ENCODE peak calls at places on chromosomes 16 and 17, in five cellular contexts. W is effector memory CD4-positive, alpha-beta T cell; T is stimulated activated CD4-positive, alpha-beta T cell treated with anti-CD3 and anti-CD28 coated beads, Interleukin-1b, Interleukin-23, amount 100 ng/mL, for 1 hour; Z is amniotic stem cell; I is AG04450. N is an unnamed sample.

GRCh38 chr16:66399930-66400329 is 27.2 kb upstream of the BEAN1 start:
- DNase-seq in W (no peak), T (no peak), Z (no peak), I (no peak), N (no peak)

GRCh38 chr17:34581446-34582184 is 2.2 kb downstream of the TMEM132E start:
- DNase-seq in W (no peak), T (no peak), Z (no peak), I (no peak), N (peak)

GRCh38 chr16:30185141-30185682 is 1.8 kb downstream of the CORO1A start:
- DNase-seq in W (no peak), T (no peak), Z (no peak), I (no peak), N (no peak)

GRCh38 chr16:11977206-11978041 is 890 bp downstream of the SNX29 start:
- DNase-seq in W (no peak), T (no peak), Z (peak), I (peak), N (no peak)

GRCh38 chr17:33438578-33438977 is 145.5 kb upstream of the ASIC2 start:
- DNase-seq in W (no peak), T (no peak), Z (no peak), I (no peak), N (no peak)

GRCh38 chr17:59365383-59365981 is 34.0 kb downstream of the YPEL2 start:
- DNase-seq in W (no peak), T (no peak), Z (no peak), I (no peak), N (peak)

GRCh38 chr16:22370038-22370541 is 4.3 kb downstream of the CDR2 start:
- DNase-seq in W (no peak), T (no peak), Z (no peak), I (peak), N (no peak)

GRCh38 chr16:15949210-15950166 is at the start of gene ABCC1:
- DNase-seq in W (peak), T (no peak), Z (no peak), I (no peak), N (no peak)

GRCh38 chr16:1707193-1707790 is 1.3 kb downstream of the MAPK8IP3 start:
- DNase-seq in W (no peak), T (no peak), Z (no peak), I (no peak), N (no peak)

GRCh38 chr16:66224186-66224585 is 142.3 kb upstream of the CDH5 start:
- DNase-seq in W (no peak), T (no peak), Z (no peak), I (no peak), N (no peak)

GRCh38 chr17:45877467-45877866 is 16.9 kb upstream of the MAPT start:
- DNase-seq in W (no peak), T (no peak), Z (no peak), I (no peak), N (no peak)

GRCh38 chr16:4372578-4373355 is 1.1 kb downstream of the VASN start:
- DNase-seq in W (no peak), T (no peak), Z (no peak), I (no peak), N (no peak)

GRCh38 chr16:56675685-56676210 is 6.1 kb downstream of the MT1H start:
- DNase-seq in W (no peak), T (no peak), Z (no peak), I (no peak), N (no peak)

GRCh38 chr17:74532115-74532514 is 840 bp upstream of the CD300LB start:
- DNase-seq in W (no peak), T (no peak), Z (no peak), I (no peak), N (no peak)

GRCh38 chr16:12462690-12463646 is 340.7 kb downstream of the CPPED1 start:
- DNase-seq in W (no peak), T (no peak), Z (no peak), I (peak), N (no peak)

GRCh38 chr16:19113577-19114358 is at the start of gene ITPRIPL2:
- DNase-seq in W (no peak), T (no peak), Z (peak), I (no peak), N (peak)

GRCh38 chr16:84271866-84272265 is 22.8 kb upstream of the WFDC1 start:
- DNase-seq in W (no peak), T (no peak), Z (no peak), I (no peak), N (no peak)

GRCh38 chr16:53058441-53058840 is 3.6 kb downstream of the CHD9 start:
- DNase-seq in W (no peak), T (no peak), Z (no peak), I (no peak), N (no peak)

GRCh38 chr17:57697891-57698708 is 47.0 kb downstream of the CCDC182 start:
- DNase-seq in W (no peak), T (no peak), Z (no peak), I (no peak), N (no peak)

GRCh38 chr17:80848449-80849102 is 143.1 kb upstream of the CHMP6 start:
- DNase-seq in W (no peak), T (no peak), Z (no peak), I (no peak), N (no peak)

GRCh38 chr16:27526169-27526568 is 23.5 kb downstream of the GTF3C1 start:
- DNase-seq in W (no peak), T (no peak), Z (no peak), I (no peak), N (no peak)

GRCh38 chr16:21172650-21173049 is 14.2 kb downstream of the LDAF1 start:
- DNase-seq in W (no peak), T (no peak), Z (no peak), I (no peak), N (no peak)

GRCh38 chr17:30318190-30318589 is 15.7 kb downstream of the TMIGD1 start:
- DNase-seq in W (no peak), T (no peak), Z (no peak), I (no peak), N (no peak)

GRCh38 chr17:47262586-47262985 is 9.0 kb downstream of the ITGB3 start:
- DNase-seq in W (no peak), T (no peak), Z (no peak), I (no peak), N (no peak)

GRCh38 chr16:22813946-22814325 is at the start of gene HS3ST2:
- DNase-seq in W (no peak), T (no peak), Z (no peak), I (no peak), N (peak)

GRCh38 chr16:75188832-75189477 is 18.0 kb downstream of the CTRB2 start:
- DNase-seq in W (no peak), T (no peak), Z (no peak), I (no peak), N (no peak)

GRCh38 chr16:19884611-19885455 is at the start of gene GPRC5B:
- DNase-seq in W (peak), T (no peak), Z (no peak), I (no peak), N (peak)

GRCh38 chr17:55086635-55087058 is 118.1 kb downstream of the STXBP4 start:
- DNase-seq in W (no peak), T (no peak), Z (peak), I (peak), N (no peak)

GRCh38 chr17:62808576-62808970 is 459 bp upstream of the MARCHF10 start:
- DNase-seq in W (no peak), T (no peak), Z (no peak), I (no peak), N (no peak)

GRCh38 chr16:19396555-19397011 is 21.1 kb upstream of the TMC5 start:
- DNase-seq in W (no peak), T (no peak), Z (no peak), I (no peak), N (no peak)

GRCh38 chr17:76086384-76086783 is 7.4 kb downstream of the ZACN start:
- DNase-seq in W (no peak), T (no peak), Z (no peak), I (no peak), N (no peak)

GRCh38 chr16:68696514-68696913 is 40.6 kb upstream of the CDH1 start:
- DNase-seq in W (no peak), T (no peak), Z (no peak), I (no peak), N (no peak)

GRCh38 chr17:76920364-76921139 is 52.3 kb downstream of the MGAT5B start:
- DNase-seq in W (no peak), T (no peak), Z (no peak), I (no peak), N (no peak)

GRCh38 chr17:68184816-68185436 is 62.9 kb upstream of the AMZ2 start:
- DNase-seq in W (no peak), T (no peak), Z (no peak), I (no peak), N (no peak)

GRCh38 chr16:57651344-57652333 is 16.5 kb upstream of the ADGRG3 start:
- DNase-seq in W (peak), T (no peak), Z (no peak), I (no peak), N (no peak)

N was measured in hypothalamus.